ENCODE peak calls at places on chromosomes 12 and 14, in nine cellular contexts. A is GM23248, M is neural progenitor cell, G is PC-3, F is hepatocyte, T is HCT116, B is GM23338, R is OCI-LY7, O is SK-N-SH. K is an unnamed sample.

GRCh38 chr12:13062669-13063068 is 18.5 kb downstream of the FAM234B start:
- DNase-seq in A (no peak), O (no peak), T (no peak), B (no peak), G (no peak), R (no peak), M (no peak), F (no peak), K (no peak)

GRCh38 chr14:104283197-104284106 is 145.1 kb downstream of the KIF26A start:
- DNase-seq in O (no peak), F (no peak), T (no peak), B (no peak), R (no peak), G (no peak), M (peak), A (no peak), K (no peak)

GRCh38 chr12:128797119-128798118 is 26.3 kb downstream of the SLC15A4 start:
- DNase-seq in B (no peak), O (no peak), T (no peak), M (peak), A (no peak), R (peak), F (no peak), G (peak), K (no peak)

GRCh38 chr14:69247691-69248440 is 12.1 kb upstream of the GALNT16 start:
- DNase-seq in F (no peak), G (peak), A (peak), T (no peak), O (no peak), B (no peak), R (peak), M (no peak), K (no peak)

GRCh38 chr14:75522919-75523318 is 650 bp downstream of the BATF start:
- DNase-seq in A (no peak), F (no peak), T (no peak), G (no peak), O (no peak), R (no peak), B (no peak), M (no peak), K (no peak)

GRCh38 chr12:27472604-27473003 is 26.1 kb downstream of the SMCO2 start:
- DNase-seq in O (no peak), F (no peak), T (no peak), G (no peak), R (no peak), A (no peak), B (no peak), M (no peak), K (no peak)

GRCh38 chr12:52953181-52953841 is 4.4 kb downstream of the KRT18 start:
- DNase-seq in T (no peak), F (no peak), A (no peak), G (no peak), R (no peak), M (no peak), O (no peak), B (no peak), K (no peak)

GRCh38 chr12:11677752-11678151 is 28.3 kb downstream of the ETV6 start:
- DNase-seq in B (no peak), T (no peak), R (no peak), A (no peak), O (no peak), M (no peak), G (no peak), F (no peak), K (no peak)

GRCh38 chr12:113030875-113031525 is 25.5 kb upstream of the DTX1 start:
- DNase-seq in A (peak), B (peak), R (peak), T (peak), F (peak), M (peak), O (peak), G (peak), K (peak)

GRCh38 chr14:22668863-22669262 is 24.7 kb upstream of the OR6J1 start:
- DNase-seq in A (no peak), B (no peak), R (no peak), F (no peak), O (no peak), T (no peak), M (no peak), G (no peak), K (no peak)

GRCh38 chr14:58749066-58749669 is 111.4 kb downstream of the DACT1 start:
- DNase-seq in F (peak), M (no peak), O (no peak), T (peak), G (peak), B (no peak), A (peak), R (no peak), K (peak)

GRCh38 chr12:58087428-58088117 is 146.2 kb downstream of the ATP23 start:
- DNase-seq in A (no peak), F (no peak), T (no peak), G (no peak), B (peak), R (no peak), M (peak), O (peak), K (no peak)

GRCh38 chr12:30191701-30192455 is 408.1 kb upstream of the TMTC1 start:
- DNase-seq in O (no peak), F (no peak), M (no peak), T (no peak), G (no peak), R (no peak), A (no peak), B (no peak), K (no peak)

GRCh38 chr12:6927379-6927991 is at the start of gene ATN1:
- DNase-seq in M (peak), O (peak), T (no peak), F (peak), R (no peak), G (peak), A (peak), B (peak), K (no peak)

GRCh38 chr14:24439257-24439656 is 3.3 kb downstream of the SDR39U1 start:
- DNase-seq in F (no peak), R (no peak), B (no peak), O (no peak), M (no peak), A (no peak), T (no peak), G (no peak), K (no peak)

GRCh38 chr12:100896192-100896591 is 101.6 kb downstream of the ANO4 start:
- DNase-seq in A (no peak), G (no peak), B (no peak), O (no peak), T (no peak), M (no peak), F (no peak), R (no peak), K (no peak)

GRCh38 chr14:30223385-30223785 is 295.7 kb upstream of the PRKD1 start:
- DNase-seq in R (no peak), M (no peak), O (no peak), A (peak), G (peak), T (peak), B (no peak), F (peak), K (peak)

GRCh38 chr14:77458249-77458950 is 507 bp downstream of the AHSA1 start:
- DNase-seq in M (peak), F (peak), O (peak), B (peak), R (peak), G (peak), A (peak), T (no peak), K (peak)

GRCh38 chr14:99127651-99128167 is 144.3 kb downstream of the BCL11B start:
- DNase-seq in F (peak), O (no peak), A (no peak), R (no peak), M (no peak), B (peak), T (no peak), G (peak), K (no peak)

GRCh38 chr14:92675421-92675820 is 73.0 kb downstream of the LGMN start:
- DNase-seq in O (no peak), B (no peak), F (no peak), T (no peak), M (no peak), G (no peak), R (no peak), A (no peak), K (no peak)

GRCh38 chr12:111598637-111599458 is at the start of gene ATXN2:
- DNase-seq in R (peak), M (peak), T (no peak), O (peak), A (peak), B (peak), F (peak), G (peak), K (peak)

GRCh38 chr14:104881369-104881979 is 16.4 kb downstream of the CEP170B start:
- DNase-seq in M (no peak), G (no peak), R (no peak), O (peak), T (no peak), B (no peak), A (no peak), F (no peak), K (no peak)

GRCh38 chr12:75889214-75889613 is 142.4 kb downstream of the PHLDA1 start:
- DNase-seq in G (no peak), T (no peak), O (no peak), B (peak), F (no peak), A (no peak), M (peak), R (no peak), K (no peak)

GRCh38 chr12:29591140-29592020 is 93.9 kb upstream of the OVCH1 start:
- DNase-seq in A (peak), F (peak), T (no peak), G (no peak), M (peak), O (no peak), R (no peak), B (peak), K (no peak)

GRCh38 chr14:89428556-89429196 is 11.6 kb upstream of the FOXN3 start:
- DNase-seq in G (no peak), R (no peak), B (no peak), M (peak), O (no peak), A (peak), T (no peak), F (no peak), K (no peak)

GRCh38 chr14:82223276-82223675 is 689.6 kb upstream of the SEL1L start:
- DNase-seq in T (no peak), B (no peak), A (no peak), O (no peak), G (no peak), R (no peak), M (no peak), F (no peak), K (peak)

GRCh38 chr12:6069452-6070093 is 54.9 kb downstream of the VWF start:
- DNase-seq in R (no peak), F (no peak), G (no peak), T (no peak), M (no peak), B (no peak), O (no peak), A (peak), K (no peak)

GRCh38 chr12:70267550-70267949 is 24.3 kb downstream of the CNOT2 start:
- DNase-seq in R (peak), T (no peak), A (peak), B (no peak), O (no peak), G (no peak), M (no peak), F (no peak), K (no peak)

GRCh38 chr12:116126610-116127009 is 150.9 kb downstream of the MED13L start:
- DNase-seq in F (no peak), B (no peak), R (no peak), O (no peak), M (no peak), G (no peak), T (no peak), A (peak), K (no peak)

GRCh38 chr14:103520657-103521437 is 1.8 kb downstream of the CKB start:
- DNase-seq in F (peak), B (peak), M (peak), A (peak), R (peak), T (peak), G (peak), O (peak), K (peak)

GRCh38 chr14:53011053-53011462 is 60.2 kb upstream of the FERMT2 start:
- DNase-seq in O (no peak), T (peak), R (no peak), G (peak), M (peak), F (peak), A (peak), B (peak), K (no peak)

DNA sequence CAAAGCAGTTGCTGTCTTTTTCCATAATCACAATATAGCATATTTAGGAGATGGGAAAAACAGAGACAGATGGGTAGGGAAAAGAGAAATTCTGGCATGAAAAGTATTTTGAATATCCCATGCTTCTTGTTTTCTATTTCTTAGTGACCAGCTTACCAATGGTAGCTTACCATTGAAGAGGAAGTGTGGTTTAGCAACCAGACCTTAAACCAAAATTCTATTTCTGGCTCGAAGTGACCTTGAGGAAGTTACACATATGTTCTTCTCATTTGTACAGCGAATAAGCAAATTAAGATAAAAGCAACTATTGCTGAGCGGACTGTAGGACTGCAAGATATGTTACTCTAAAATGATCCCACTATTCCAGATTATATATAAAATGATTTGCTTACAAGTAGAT is 82.9 kb downstream of the FGD4 start:
- DNase-seq in A (no peak), F (no peak), O (no peak), M (no peak), B (no peak), R (peak), T (no peak), G (no peak), K (peak)
- H3K4me2 ChIP-seq in A (no peak), F (no peak), O (no peak), M (no peak), B (no peak), R (peak), T (no peak), G (no peak), K (peak)

GRCh38 chr12:69054343-69055056 is 121.5 kb upstream of the CPM start:
- DNase-seq in R (no peak), F (no peak), G (no peak), O (no peak), A (no peak), B (no peak), T (no peak), M (no peak), K (no peak)

GRCh38 chr12:69055706-69056105 is 122.7 kb upstream of the CPM start:
- DNase-seq in M (no peak), T (no peak), R (no peak), O (no peak), G (no peak), F (no peak), B (no peak), A (no peak), K (no peak)

GRCh38 chr12:69057742-69058141 is 124.8 kb upstream of the CPM start:
- DNase-seq in A (no peak), B (no peak), G (no peak), F (no peak), M (no peak), R (no peak), O (no peak), T (no peak), K (no peak)

GRCh38 chr12:69055280-69055679 is 122.3 kb upstream of the CPM start:
- DNase-seq in M (no peak), T (no peak), F (no peak), O (no peak), G (no peak), A (no peak), B (no peak), R (no peak), K (no peak)

DNA sequence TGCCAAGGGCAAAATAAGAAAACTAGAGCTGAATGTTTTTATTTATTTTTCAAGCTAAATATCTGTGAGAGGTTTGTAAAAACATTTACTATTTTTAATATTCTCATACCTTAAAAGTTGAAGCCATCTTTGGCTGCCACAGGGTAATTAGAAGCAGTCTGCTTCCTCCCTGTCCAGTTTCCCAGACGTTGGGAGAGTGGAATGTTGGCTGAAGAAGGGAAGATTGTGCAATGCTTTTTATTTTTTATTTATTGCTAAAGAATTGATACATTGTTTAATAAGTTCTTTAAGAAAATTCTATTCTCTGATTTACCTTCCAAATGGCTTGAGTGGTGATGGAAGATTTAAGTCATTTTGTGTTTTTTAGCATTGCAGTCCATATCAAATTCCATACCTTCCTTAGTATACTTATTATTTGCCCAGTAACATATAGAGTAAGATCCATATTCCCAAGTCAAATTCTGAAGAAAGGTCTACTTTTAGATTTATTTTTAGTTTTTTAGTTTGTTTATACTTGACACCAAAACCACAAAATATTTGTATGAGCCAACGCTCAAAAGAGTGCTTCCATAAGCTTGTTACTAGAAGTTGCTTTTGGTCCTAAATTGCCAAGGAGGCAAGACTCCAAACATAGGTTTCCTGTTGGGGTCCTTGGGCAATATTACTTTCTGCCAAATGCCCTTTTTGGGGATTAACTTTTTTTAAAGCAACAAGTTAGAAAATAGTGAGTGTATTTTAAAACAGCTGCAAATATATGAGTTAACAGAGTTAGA is 124.0 kb upstream of the CPM start:
- DNase-seq in O (no peak), A (peak), B (no peak), G (no peak), M (no peak), T (no peak), F (no peak), R (no peak), K (no peak)
- TF ChIP-seq EZH2phosphoT487 in O (no peak), A (no peak), B (no peak), G (no peak), M (no peak), T (no peak), F (no peak), R (no peak), K (no peak)

GRCh38 chr12:91370086-91370868 is 187.7 kb upstream of the DCN start:
- DNase-seq in G (no peak), R (no peak), O (no peak), M (peak), B (peak), F (no peak), T (no peak), A (no peak), K (no peak)

GRCh38 chr12:91361864-91362263 is 179.2 kb upstream of the DCN start:
- DNase-seq in T (peak), R (peak), G (peak), M (peak), B (peak), A (peak), O (no peak), F (peak), K (peak)

GRCh38 chr12:91367234-91367849 is 184.7 kb upstream of the DCN start:
- DNase-seq in G (peak), R (peak), T (peak), M (no peak), B (no peak), A (peak), F (no peak), O (no peak), K (peak)

DNA sequence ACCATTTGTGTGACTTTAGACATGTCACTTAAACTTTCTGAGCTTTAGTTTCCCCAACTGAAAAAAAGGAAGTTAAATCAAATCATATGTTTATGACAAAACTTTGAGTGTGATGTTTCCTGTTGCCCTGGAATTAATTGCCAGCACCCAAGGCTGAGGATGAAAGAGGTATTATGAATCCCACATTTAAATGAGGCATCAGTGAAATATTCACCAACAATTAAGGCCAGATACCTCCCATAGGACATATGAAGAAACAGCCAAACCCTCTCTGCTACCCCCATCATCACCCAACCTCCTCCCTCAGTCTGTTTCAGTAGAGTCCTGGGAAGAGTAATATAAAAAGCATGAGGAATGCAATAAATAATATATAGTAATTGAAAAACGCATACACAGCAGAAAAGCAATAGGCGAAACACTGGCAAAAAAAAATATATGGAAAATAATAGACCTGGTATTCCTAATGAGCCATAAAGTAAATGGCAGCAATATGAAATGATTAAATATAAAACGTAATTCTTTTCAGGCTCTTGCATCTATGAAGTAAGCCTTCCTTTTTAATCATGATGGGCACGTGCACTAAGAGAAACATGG is 182.1 kb upstream of the DCN start:
- DNase-seq in F (no peak), B (no peak), A (peak), T (no peak), G (no peak), O (no peak), M (no peak), R (no peak), K (no peak)
- H3K4me2 ChIP-seq in F (no peak), B (no peak), A (peak), T (no peak), G (no peak), O (no peak), M (no peak), R (no peak), K (no peak)

DNA sequence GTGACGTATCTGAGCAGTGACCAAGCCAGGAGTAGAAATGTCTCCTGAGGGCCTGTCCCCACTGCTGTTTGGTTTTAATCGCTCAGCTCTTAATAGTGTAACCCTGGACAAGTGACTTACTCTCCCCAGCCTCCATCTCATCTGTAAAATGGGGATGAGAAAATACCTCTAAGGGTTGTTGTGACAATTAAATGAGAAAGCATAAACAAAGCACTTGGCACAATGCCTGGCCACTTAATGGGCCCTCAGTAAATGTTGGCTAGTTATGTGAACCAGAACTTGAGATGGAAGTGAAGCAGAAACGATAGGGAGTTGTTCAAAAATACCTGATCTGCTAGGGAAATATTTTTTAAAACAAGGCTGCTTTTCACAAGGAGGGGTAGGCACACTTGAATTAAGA is 58.2 kb downstream of the HMGA2 start:
- DNase-seq in T (no peak), O (no peak), A (peak), B (no peak), G (peak), F (no peak), M (no peak), R (no peak), K (no peak)
- TF ChIP-seq EZH2phosphoT487 in T (no peak), O (no peak), A (no peak), B (no peak), G (no peak), F (no peak), M (no peak), R (no peak), K (no peak)

K was measured in MM.1S.